ENCODE peak calls at places on chromosome 13, in ten cellular contexts. A, F, Q, R, C, J, I, O, H and Y are unnamed samples.

GRCh38 chr13:99185606-99186005 is 15.0 kb upstream of the UBAC2 start:
- DNase-seq in A (no peak), F (no peak), Q (no peak), R (no peak), C (no peak), J (no peak), I (no peak), O (no peak), H (no peak), Y (no peak)

GRCh38 chr13:32195713-32196112 is 119.5 kb downstream of the ZAR1L start:
- DNase-seq in A (no peak), F (no peak), Q (no peak), R (no peak), C (no peak), J (no peak), I (no peak), O (no peak), H (no peak), Y (no peak)

GRCh38 chr13:85204668-85205344 is 594.4 kb downstream of the SLITRK6 start:
- DNase-seq in A (no peak), F (no peak), Q (no peak), R (no peak), C (no peak), J (no peak), I (no peak), O (no peak), H (no peak), Y (no peak)

GRCh38 chr13:20465218-20465879 is 60.3 kb downstream of the CRYL1 start:
- DNase-seq in A (no peak), F (no peak), Q (no peak), R (no peak), C (no peak), J (no peak), I (no peak), O (no peak), H (no peak), Y (no peak)

GRCh38 chr13:19597523-19597922 is 35.9 kb upstream of the MPHOSPH8 start:
- DNase-seq in A (no peak), F (no peak), Q (peak), R (no peak), C (no peak), J (no peak), I (no peak), O (no peak), H (no peak), Y (no peak)

GRCh38 chr13:39322836-39323585 is 280.0 kb downstream of the LHFPL6 start:
- DNase-seq in A (no peak), F (no peak), Q (no peak), R (no peak), C (no peak), J (no peak), I (no peak), O (no peak), H (no peak), Y (no peak)

GRCh38 chr13:75550159-75550567 is 572 bp downstream of the UCHL3 start:
- DNase-seq in A (peak), F (peak), Q (peak), R (peak), C (no peak), J (no peak), I (peak), O (no peak), H (no peak), Y (no peak)

GRCh38 chr13:38213307-38213706 is 136.3 kb upstream of the UFM1 start:
- DNase-seq in A (no peak), F (no peak), Q (no peak), R (no peak), C (no peak), J (no peak), I (no peak), O (no peak), H (no peak), Y (no peak)

GRCh38 chr13:57629821-57630235 is 1.7 kb upstream of the PCDH17 start:
- DNase-seq in A (peak), F (peak), Q (no peak), R (peak), C (peak), J (no peak), I (no peak), O (no peak), H (peak), Y (no peak)

GRCh38 chr13:27276188-27276587 is 5.6 kb downstream of the RASL11A start:
- DNase-seq in A (no peak), F (no peak), Q (no peak), R (no peak), C (no peak), J (no peak), I (no peak), O (no peak), H (no peak), Y (no peak)

GRCh38 chr13:74651121-74651520 is 516.9 kb upstream of the KLF12 start:
- DNase-seq in A (no peak), F (no peak), Q (no peak), R (no peak), C (no peak), J (no peak), I (no peak), O (no peak), H (no peak), Y (no peak)

GRCh38 chr13:29693297-29693945 is 97.9 kb upstream of the SLC7A1 start:
- DNase-seq in A (no peak), F (no peak), Q (no peak), R (no peak), C (no peak), J (no peak), I (no peak), O (no peak), H (no peak), Y (no peak)

GRCh38 chr13:26831336-26831908 is 70.8 kb upstream of the GPR12 start:
- DNase-seq in A (no peak), F (no peak), Q (no peak), R (no peak), C (no peak), J (no peak), I (no peak), O (no peak), H (no peak), Y (no peak)

GRCh38 chr13:67736646-67737420 is 506.7 kb upstream of the PCDH9 start:
- DNase-seq in A (peak), F (peak), Q (peak), R (no peak), C (no peak), J (no peak), I (no peak), O (no peak), H (no peak), Y (no peak)

GRCh38 chr13:50390503-50391248 is 375.4 kb downstream of the KCNRG start:
- DNase-seq in A (no peak), F (no peak), Q (no peak), R (no peak), C (no peak), J (no peak), I (no peak), O (no peak), H (no peak), Y (no peak)